ENCODE peak calls at places on chromosomes 2 and 18, in seven cellular contexts. C is nephron progenitor cell, O is cardiac fibroblast, W is EH, Q is MV-4-11, G is prostate gland, T is HFFc6. N is an unnamed sample.

GRCh38 chr18:42338683-42339082 is 383.6 kb downstream of the PIK3C3 start:
- DNase-seq in C (no peak), O (no peak), W (no peak), Q (no peak), G (no peak), T (no peak), N (no peak)

GRCh38 chr2:62200868-62201267 is 5.0 kb downstream of the B3GNT2 start:
- DNase-seq in C (no peak), O (no peak), W (no peak), Q (no peak), G (no peak), T (no peak), N (no peak)

GRCh38 chr2:88176352-88176952 is 6.3 kb downstream of the THNSL2 start:
- DNase-seq in C (no peak), O (no peak), W (no peak), Q (no peak), G (no peak), T (no peak), N (no peak)

GRCh38 chr2:172228177-172228785 is 125.6 kb upstream of the DLX2 start:
- DNase-seq in C (no peak), O (no peak), W (no peak), Q (no peak), G (peak), T (no peak), N (no peak)

GRCh38 chr2:215712850-215713230 is 277.0 kb upstream of the FN1 start:
- DNase-seq in C (no peak), O (no peak), W (peak), Q (no peak), G (no peak), T (no peak), N (no peak)

GRCh38 chr2:55952415-55952814 is 28.8 kb upstream of the EFEMP1 start:
- DNase-seq in C (no peak), O (peak), W (no peak), Q (no peak), G (no peak), T (no peak), N (no peak)

GRCh38 chr2:109402180-109402579 is 211.6 kb downstream of the SEPTIN10 start:
- DNase-seq in C (no peak), O (no peak), W (peak), Q (no peak), G (no peak), T (no peak), N (no peak)

GRCh38 chr18:57466745-57467144 is 31.6 kb downstream of the ONECUT2 start:
- DNase-seq in C (no peak), O (no peak), W (no peak), Q (peak), G (no peak), T (no peak), N (no peak)

GRCh38 chr2:197500503-197501179 is 462 bp downstream of the HSPE1 start:
- DNase-seq in C (no peak), O (peak), W (peak), Q (no peak), G (peak), T (no peak), N (no peak)

GRCh38 chr18:44859751-44860458 is 179.2 kb downstream of the SETBP1 start:
- DNase-seq in C (no peak), O (no peak), W (no peak), Q (no peak), G (no peak), T (no peak), N (no peak)